ENCODE peak calls at places on chromosome 12, in six cellular contexts. Q, O, W, G, A and R are unnamed samples. For H3K4me1, the result is how much of the 10 kb centered on the place peaks cover.

GRCh38 chr12:51065530-51065929 is 17.4 kb downstream of the LETMD1 start:
- DNase-seq in Q (peak), O (peak), W (no peak), G (no peak), A (no peak), R (no peak)

GRCh38 chr12:95277139-95277538 is 59.5 kb downstream of the VEZT start:
- DNase-seq in Q (peak), O (peak), W (no peak), G (peak), A (no peak), R (no peak)

GRCh38 chr12:66132408-66132807 is 1.9 kb upstream of the LLPH start:
- DNase-seq in Q (peak), O (peak), W (no peak), G (peak), A (no peak), R (no peak)

GRCh38 chr12:131452444-131452860 is 258.4 kb upstream of the SFSWAP start:
- DNase-seq in Q (no peak), O (peak), W (no peak), G (no peak), A (no peak), R (no peak)

GRCh38 chr12:42780671-42781070 is 191.1 kb upstream of the PRICKLE1 start:
- DNase-seq in Q (no peak), O (no peak), W (no peak), G (no peak), A (no peak), R (no peak)

GRCh38 chr12:69007858-69008314 is 74.9 kb upstream of the CPM start:
- DNase-seq in Q (peak), O (peak), W (no peak), G (no peak), A (no peak), R (no peak)

GRCh38 chr12:23093488-23093887 is 468.5 kb downstream of the ETNK1 start:
- DNase-seq in Q (peak), O (no peak), W (no peak), G (peak), A (no peak), R (no peak)

GRCh38 chr12:95173392-95174251 is 43.6 kb downstream of the FGD6 start:
- DNase-seq in Q (peak), O (no peak), W (peak), G (peak), A (peak), R (peak)

GRCh38 chr12:6934110-6934509 is 6.4 kb downstream of the ATN1 start:
- DNase-seq in Q (no peak), O (no peak), W (no peak), G (peak), A (peak), R (peak)

GRCh38 chr12:105256921-105257320 is 20.9 kb upstream of the APPL2 start:
- DNase-seq in Q (no peak), O (peak), W (no peak), G (peak), A (no peak), R (no peak)

GRCh38 chr12:19435831-19436497 is 3.3 kb upstream of the AEBP2 start:
- DNase-seq in Q (no peak), O (no peak), W (no peak), G (no peak), A (no peak), R (no peak)

GRCh38 chr12:108173892-108174291 is 44.8 kb downstream of the WSCD2 start:
- DNase-seq in Q (no peak), O (no peak), W (no peak), G (no peak), A (no peak), R (no peak)

GRCh38 chr12:108174641-108175040 is 45.6 kb downstream of the WSCD2 start:
- DNase-seq in Q (no peak), O (no peak), W (no peak), G (no peak), A (no peak), R (no peak)

GRCh38 chr12:108177131-108177530 is 48.0 kb downstream of the WSCD2 start:
- DNase-seq in Q (no peak), O (no peak), W (no peak), G (no peak), A (no peak), R (no peak)

GRCh38 chr12:108176292-108176691 is 47.2 kb downstream of the WSCD2 start:
- DNase-seq in Q (no peak), O (no peak), W (no peak), G (no peak), A (no peak), R (no peak)

GRCh38 chr12:108175310-108175709 is 46.2 kb downstream of the WSCD2 start:
- DNase-seq in Q (no peak), O (no peak), W (no peak), G (no peak), A (no peak), R (no peak)
- TF ChIP-seq CTCF in Q (no peak), O (no peak), W (no peak), G (no peak), A (no peak), R (no peak)

GRCh38 chr12:4140607-4141301 is 132.8 kb upstream of the CCND2 start:
- DNase-seq in Q (no peak), O (no peak), W (no peak), G (no peak), A (no peak), R (no peak)

GRCh38 chr12:4143909-4144308 is 129.7 kb upstream of the CCND2 start:
- DNase-seq in Q (peak), O (peak), W (no peak), G (no peak), A (no peak), R (no peak)

GRCh38 chr12:4139191-4139590 is 134.4 kb upstream of the CCND2 start:
- DNase-seq in Q (no peak), O (no peak), W (no peak), G (no peak), A (no peak), R (no peak)

GRCh38 chr12:4144676-4145075 is 128.9 kb upstream of the CCND2 start:
- DNase-seq in Q (no peak), O (no peak), W (no peak), G (no peak), A (no peak), R (no peak)

DNA sequence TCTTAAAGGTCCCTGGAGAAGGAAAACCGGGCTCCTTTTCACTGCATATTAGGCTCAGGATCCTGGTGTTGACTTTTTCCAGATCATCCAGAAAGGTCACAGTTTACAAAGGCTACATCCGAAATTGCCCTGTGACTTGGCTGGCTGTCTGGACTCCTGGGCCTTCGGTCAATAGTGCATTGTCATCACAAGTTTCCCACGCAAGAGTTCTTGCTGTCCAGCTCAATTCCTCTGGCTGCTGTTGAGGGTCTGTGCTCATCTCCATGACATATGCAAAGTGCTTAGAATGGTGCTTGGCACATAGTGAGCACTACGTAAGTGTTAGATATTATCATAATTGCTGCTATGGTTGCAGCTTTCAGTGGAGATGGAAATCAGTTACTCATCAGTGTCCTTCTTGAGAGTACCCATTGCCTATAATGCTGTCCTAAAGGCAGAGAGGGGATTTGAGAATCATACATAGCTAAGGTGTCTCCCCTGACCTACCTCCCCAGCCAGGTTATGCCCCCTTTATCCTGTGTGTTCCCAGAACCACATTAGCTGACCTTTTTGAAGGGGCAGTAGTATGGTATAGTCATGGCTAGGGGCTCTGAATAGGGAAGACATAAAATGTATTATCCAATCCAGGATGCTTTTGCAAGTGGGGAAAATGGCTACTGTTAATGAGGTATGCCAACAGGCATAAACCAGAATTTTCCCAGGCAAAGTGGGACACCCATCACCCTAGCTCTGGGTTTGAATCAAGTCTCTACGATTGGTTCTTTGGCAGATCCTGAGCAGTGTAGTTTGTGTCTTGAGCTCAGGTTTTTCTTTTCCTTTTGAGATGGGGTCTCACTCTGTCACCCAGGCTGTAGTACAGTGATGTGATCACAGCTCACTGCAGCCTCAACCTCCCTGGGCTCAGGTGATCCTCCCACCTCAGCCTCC is 132.0 kb upstream of the CCND2 start:
- DNase-seq in Q (no peak), O (no peak), W (no peak), G (no peak), A (no peak), R (no peak)
- H3K4me1 ChIP-seq in Q (under half), O (under half), W (under half), G (under half), A (under half), R (under half)

GRCh38 chr12:3002636-3003035 is 43.4 kb downstream of the TEAD4 start:
- DNase-seq in Q (no peak), O (no peak), W (no peak), G (no peak), A (peak), R (no peak)

GRCh38 chr12:2997989-2998670 is 38.9 kb downstream of the TEAD4 start:
- DNase-seq in Q (no peak), O (no peak), W (no peak), G (peak), A (peak), R (no peak)

GRCh38 chr12:2999265-2999841 is 40.2 kb downstream of the TEAD4 start:
- DNase-seq in Q (no peak), O (no peak), W (no peak), G (no peak), A (peak), R (no peak)

GRCh38 chr12:2998789-2999264 is 39.6 kb downstream of the TEAD4 start:
- DNase-seq in Q (no peak), O (no peak), W (no peak), G (peak), A (peak), R (no peak)

GRCh38 chr12:3000548-3001275 is 41.5 kb downstream of the TEAD4 start:
- DNase-seq in Q (no peak), O (no peak), W (no peak), G (no peak), A (no peak), R (no peak)
- TF ChIP-seq CTCF in Q (no peak), O (no peak), W (no peak), G (peak), A (peak), R (no peak)

GRCh38 chr12:25056486-25057130 is 107.7 kb upstream of the BCAT1 start:
- DNase-seq in Q (peak), O (no peak), W (no peak), G (no peak), A (no peak), R (no peak)

GRCh38 chr12:25054783-25055144 is 105.9 kb upstream of the BCAT1 start:
- DNase-seq in Q (peak), O (no peak), W (no peak), G (peak), A (no peak), R (no peak)

GRCh38 chr12:25054076-25054782 is 105.3 kb upstream of the BCAT1 start:
- DNase-seq in Q (peak), O (peak), W (no peak), G (peak), A (no peak), R (no peak)

GRCh38 chr12:25058012-25058411 is 109.1 kb upstream of the BCAT1 start:
- DNase-seq in Q (no peak), O (no peak), W (no peak), G (no peak), A (no peak), R (no peak)

DNA sequence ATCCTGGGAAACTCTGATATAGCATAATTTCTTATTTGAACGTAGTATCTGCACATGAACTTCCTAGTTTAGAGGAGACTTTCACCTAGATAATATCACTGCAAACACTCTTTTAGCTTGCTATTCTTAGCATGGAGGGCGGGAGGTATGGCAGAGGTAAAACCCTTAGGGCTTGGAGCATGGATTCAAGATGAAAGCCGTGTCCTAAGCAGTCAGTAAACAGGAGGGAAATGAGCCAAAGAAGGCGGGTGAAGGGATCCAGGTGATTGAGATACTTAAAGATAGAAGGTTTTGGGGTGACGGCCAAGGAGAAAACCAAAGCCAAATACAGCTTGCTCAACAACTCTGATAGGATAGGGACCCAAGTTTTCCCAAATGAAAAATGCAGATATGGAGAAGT is 107.1 kb upstream of the BCAT1 start:
- DNase-seq in Q (peak), O (no peak), W (no peak), G (no peak), A (no peak), R (no peak)
- H3K4me1 ChIP-seq in Q (under half), O (under half), W (under half), G (under half), A (under half), R (under half)

DNA sequence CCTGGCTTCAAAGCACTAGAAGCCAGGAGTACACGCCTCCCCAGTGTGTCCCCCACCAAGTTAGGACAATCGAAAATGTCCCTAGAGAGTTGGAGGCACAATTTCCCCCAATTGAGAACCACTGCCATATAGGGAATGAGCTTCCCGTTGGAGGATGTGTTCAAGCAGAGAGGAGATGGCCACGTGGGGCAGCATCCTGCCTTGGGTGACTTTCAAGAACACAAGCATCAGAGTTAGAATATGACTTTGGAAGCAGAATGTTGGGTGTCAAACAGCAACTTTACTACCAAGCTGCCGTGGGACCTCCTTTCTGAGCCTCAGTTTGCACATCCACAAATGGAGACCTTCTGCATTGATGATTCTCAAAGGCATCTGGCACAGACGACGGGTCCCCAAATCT is 56.5 kb downstream of the RFLNA start:
- DNase-seq in Q (no peak), O (no peak), W (no peak), G (no peak), A (no peak), R (no peak)
- TF ChIP-seq CTCF in Q (no peak), O (no peak), W (no peak), G (no peak), A (no peak), R (no peak)